ENCODE peak calls at places on chromosomes 5 and 9, in four cellular contexts. A is GM12878, Q is SK-N-SH, R is HCT116. M is an unnamed sample.

GRCh38 chr5:85605381-85605780 is 1012.4 kb upstream of the COX7C start:
- DNase-seq in A (no peak), Q (no peak), R (no peak), M (no peak)

GRCh38 chr5:91282210-91282609 is 100.9 kb downstream of the ARRDC3 start:
- DNase-seq in A (no peak), Q (no peak), R (no peak), M (no peak)

GRCh38 chr5:38994329-38994927 is 79.8 kb downstream of the RICTOR start:
- DNase-seq in A (no peak), Q (peak; percentile 54), R (peak; percentile 4), M (no peak)

GRCh38 chr9:69466151-69466550 is 141.1 kb downstream of the ENTREP1 start:
- DNase-seq in A (no peak), Q (no peak), R (no peak), M (no peak)

GRCh38 chr5:96509721-96510383 is 76.8 kb upstream of the PCSK1 start:
- DNase-seq in A (no peak), Q (no peak), R (no peak), M (no peak)

GRCh38 chr9:100167912-100168775 is 69.1 kb downstream of the INVS start:
- DNase-seq in A (no peak), Q (no peak), R (no peak), M (no peak)

GRCh38 chr9:100216178-100216787 is 117.2 kb downstream of the INVS start:
- DNase-seq in A (peak; percentile 40), Q (peak; percentile 27), R (peak; percentile 28), M (peak; percentile 52)

GRCh38 chr5:43121565-43122484 is 1.1 kb downstream of the ZNF131 start:
- DNase-seq in A (no peak), Q (peak; percentile 49), R (no peak), M (peak; percentile 43)

DNA sequence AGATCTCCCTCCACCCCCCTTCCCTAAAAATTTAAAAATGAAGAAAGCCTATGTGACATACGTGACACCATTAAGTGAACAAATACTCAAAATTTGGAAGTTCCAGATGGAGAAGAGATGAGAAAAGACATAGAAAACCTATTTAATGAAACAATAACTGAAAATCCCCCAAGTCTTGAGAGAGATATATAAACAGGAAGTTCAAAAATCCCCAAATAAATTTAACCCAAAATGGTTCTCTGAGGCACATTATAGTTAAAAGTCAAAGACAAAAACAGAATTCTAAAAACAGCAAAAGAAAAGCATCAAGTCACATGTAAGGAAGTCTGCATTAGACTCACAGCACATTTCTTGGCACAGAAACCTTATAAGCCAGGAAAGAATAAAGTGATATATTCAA is 428.6 kb downstream of the PSAT1 start:
- DNase-seq in A (no peak), Q (no peak), R (no peak), M (no peak)
- TF ChIP-seq JUND in A (no peak), Q (no peak), R (no peak), M (no peak)

DNA sequence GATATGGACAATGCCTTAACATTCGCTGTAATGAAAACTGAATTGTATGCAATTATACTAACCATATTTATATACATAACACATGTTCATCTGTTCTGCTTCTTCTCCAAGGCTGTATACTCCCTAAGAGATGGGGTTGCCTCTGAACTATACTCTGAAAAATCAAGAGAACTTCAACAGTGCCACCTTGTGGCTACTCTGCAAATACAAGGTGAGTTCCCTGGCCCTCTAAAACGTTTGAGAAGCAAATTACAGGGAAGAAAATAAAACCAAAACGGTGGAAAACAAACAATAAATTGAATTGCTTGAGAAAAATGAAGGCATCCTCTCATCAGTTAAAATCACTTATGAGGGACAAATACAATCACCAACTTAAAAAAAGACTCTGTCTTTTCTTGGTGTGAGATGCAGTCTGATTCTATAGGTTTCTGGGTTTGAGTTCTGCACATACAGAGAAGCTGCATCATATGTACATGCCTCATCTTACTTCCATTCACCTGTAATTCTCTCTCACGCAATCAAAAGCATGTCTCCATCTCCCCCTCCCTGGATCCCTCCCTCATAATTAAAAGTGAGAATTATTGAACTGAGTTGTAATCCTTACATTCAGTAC is 98.6 kb downstream of the FBXW11 start:
- DNase-seq in A (no peak), Q (peak; percentile 52), R (peak; percentile 37), M (peak; percentile 27)
- TF ChIP-seq JUND in A (no peak), Q (no peak), R (no peak), M (no peak)

GRCh38 chr5:174755103-174755502 is 30.7 kb downstream of the MSX2 start:
- DNase-seq in A (no peak), Q (no peak), R (no peak), M (peak; percentile 74)
- TF ChIP-seq JUND in A (no peak), Q (no peak), R (no peak), M (no peak)

GRCh38 chr5:100889165-100889564 is 13.9 kb downstream of the ST8SIA4 start:
- DNase-seq in A (no peak), Q (no peak), R (no peak), M (no peak)

GRCh38 chr5:100896054-100896453 is 7.0 kb downstream of the ST8SIA4 start:
- DNase-seq in A (no peak), Q (no peak), R (no peak), M (no peak)

GRCh38 chr5:100889896-100890295 is 13.2 kb downstream of the ST8SIA4 start:
- DNase-seq in A (no peak), Q (no peak), R (no peak), M (no peak)

DNA sequence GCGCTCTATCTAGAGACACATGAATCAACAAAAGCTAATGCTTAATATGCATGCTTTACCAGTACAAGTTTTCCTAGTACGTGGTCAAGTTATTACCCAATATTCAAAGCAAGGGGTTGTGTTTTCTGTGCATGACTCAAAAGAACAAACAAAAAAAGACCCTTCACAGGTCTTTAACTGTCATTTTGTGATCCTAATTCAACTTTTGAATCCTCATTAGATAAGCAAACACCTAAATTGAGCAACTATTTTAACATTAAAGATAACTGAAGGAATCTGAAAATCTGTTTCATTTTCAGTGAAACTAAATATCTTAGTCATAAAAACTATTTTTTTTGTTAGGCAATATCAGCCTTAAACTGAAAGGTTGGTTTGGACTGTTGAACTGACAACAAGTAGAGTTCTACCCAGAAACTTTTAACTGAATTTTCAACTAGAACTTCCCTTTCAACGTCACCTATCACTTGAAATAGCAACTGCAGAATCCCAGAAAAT is 12.5 kb downstream of the ST8SIA4 start:
- DNase-seq in A (peak; percentile 64), Q (no peak), R (no peak), M (no peak)
- TF ChIP-seq JUND in A (no peak), Q (no peak), R (no peak), M (no peak)

DNA sequence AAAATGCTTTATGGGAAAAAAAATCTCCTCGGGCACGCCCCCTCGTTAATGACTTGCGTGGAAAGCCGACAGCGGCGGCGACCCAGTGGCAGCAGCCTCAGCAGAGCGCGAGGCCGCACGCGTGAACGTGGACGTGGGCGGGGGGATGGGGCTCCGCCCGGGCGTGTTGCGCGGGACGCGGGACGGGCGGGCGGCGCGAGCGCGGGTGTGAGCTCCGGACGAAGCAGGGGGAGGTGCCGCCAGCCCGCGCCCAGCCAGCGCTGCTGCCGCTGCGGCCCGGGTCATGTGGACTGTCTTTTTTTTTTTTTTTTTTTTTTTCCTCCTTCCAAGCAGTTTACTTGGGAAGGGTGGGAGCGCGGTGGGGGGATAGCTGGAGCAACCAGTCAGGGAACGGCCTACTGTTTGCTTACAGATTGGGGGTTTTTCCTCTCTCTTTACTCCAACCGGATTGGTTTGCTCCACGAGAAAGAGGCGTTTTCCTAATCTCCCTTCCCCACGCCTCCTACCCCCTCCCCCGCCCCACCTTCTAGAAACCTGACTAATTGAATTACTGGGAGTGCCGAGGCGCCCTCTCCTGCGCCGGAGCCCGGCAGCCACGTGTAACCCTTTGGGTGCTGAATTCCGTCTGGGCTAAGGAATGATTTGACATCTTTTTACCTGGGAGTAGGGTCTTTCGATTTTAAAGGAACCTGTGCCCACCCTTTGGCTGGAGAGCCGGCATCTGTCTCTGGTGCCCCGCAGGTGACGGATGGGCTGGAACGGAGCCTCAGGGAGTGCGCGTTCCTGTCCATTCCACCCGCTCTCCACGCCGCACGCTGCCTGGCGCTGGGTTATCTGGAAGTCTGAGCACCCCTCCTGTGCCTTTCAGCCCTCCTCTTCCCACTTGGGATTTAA is 1.7 kb upstream of the EFNA5 start:
- DNase-seq in A (no peak), Q (peak; percentile 86), R (peak; percentile 88), M (peak; percentile 98)
- TF ChIP-seq JUND in A (no peak), Q (no peak), R (no peak), M (no peak)

GRCh38 chr5:71475788-71476384 is 20.4 kb downstream of the BDP1 start:
- DNase-seq in A (no peak), Q (peak; percentile 57), R (no peak), M (peak; percentile 19)

DNA sequence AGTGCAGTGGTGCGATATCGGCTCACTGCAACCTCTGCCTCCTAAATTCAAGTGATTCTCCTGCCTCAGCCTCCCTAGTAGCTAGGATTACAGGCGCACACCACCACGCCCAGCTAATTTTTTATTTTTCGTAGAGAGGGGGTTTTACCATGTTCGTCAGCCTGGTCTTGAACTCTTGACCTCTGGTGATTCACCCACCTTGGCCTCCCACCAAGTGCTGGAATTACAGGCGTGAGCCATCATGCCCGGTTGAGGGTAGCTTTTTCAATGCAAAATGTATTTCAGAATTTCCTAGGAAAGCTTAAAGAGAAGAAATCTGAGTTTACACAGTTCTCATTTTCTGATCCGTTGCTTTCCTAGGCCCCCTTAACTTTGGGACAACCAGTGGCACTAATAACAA is 15.7 kb downstream of the BDP1 start:
- DNase-seq in A (no peak), Q (no peak), R (no peak), M (no peak)
- TF ChIP-seq JUND in A (no peak), Q (no peak), R (no peak), M (no peak)

DNA sequence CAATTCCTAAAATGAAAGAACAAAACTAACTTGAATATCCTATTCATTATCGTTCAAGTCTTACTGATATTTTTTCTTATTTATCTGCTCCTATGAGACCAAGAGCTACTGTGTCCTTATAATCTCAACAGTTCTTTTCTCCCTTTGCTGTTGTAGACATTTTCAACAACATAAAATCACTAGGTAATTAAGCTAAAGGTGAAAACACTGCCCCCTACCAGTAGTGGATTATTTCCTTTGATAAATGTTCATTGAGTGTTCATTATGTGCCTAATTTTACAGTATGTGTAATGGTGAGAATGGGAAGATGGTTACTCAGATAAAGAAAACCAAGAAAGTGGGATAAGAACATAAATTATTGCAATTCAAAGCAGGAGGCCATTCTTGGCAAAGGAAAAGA is 41.4 kb upstream of the PAPPA start:
- DNase-seq in A (no peak), Q (no peak), R (no peak), M (no peak)
- TF ChIP-seq JUND in A (no peak), Q (no peak), R (no peak), M (no peak)

GRCh38 chr9:137355445-137356365 is 53.6 kb upstream of the NRARP start:
- DNase-seq in A (no peak), Q (no peak), R (no peak), M (no peak)
- TF ChIP-seq JUND in A (no peak), Q (no peak), R (no peak), M (no peak)

DNA sequence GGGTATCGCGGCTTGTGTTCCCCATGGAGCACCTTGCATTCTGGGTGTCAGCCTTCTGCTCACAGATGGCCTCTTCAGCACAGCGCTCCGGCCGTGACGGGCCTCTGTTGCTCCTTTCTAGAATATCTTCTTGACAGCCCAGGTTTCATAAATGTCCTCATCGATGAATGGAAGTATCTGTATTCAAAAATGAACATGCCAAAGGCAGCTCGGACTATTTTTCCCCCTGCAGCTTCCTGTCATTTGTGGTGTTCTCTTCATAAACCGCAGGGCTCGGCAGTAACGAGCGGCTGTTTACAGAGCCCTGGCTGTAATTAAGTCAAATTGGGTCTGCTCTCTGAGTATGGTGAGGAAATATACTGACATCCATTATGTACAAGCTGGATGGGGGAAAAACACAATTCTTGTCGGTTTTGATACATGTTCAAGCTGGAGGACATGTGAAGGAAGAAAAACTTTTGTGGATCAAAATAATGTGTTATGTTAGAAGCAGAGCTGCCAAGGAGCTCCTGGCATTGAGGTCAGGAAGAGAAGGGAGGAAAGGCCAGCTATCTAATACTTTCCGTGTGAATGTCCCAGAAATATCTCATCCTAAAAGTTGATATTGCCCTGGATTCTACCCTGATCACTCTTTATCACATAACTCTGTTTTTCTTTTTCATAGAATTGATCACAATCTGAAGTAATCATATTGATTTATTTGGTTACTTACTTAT is 154.2 kb upstream of the CD180 start:
- DNase-seq in A (no peak), Q (peak; percentile 26), R (no peak), M (no peak)
- TF ChIP-seq JUND in A (no peak), Q (no peak), R (no peak), M (no peak)

GRCh38 chr5:140012443-140012842 is 30.7 kb downstream of the NRG2 start:
- DNase-seq in A (no peak), Q (no peak), R (no peak), M (no peak)
- TF ChIP-seq JUND in A (no peak), Q (no peak), R (no peak), M (no peak)